ENCODE peak calls at places on chromosomes 16 and 17, in six cellular contexts. K is IMR-90, N is GM12878, X is K562, H is HepG2, V is A549. M is an unnamed sample.

GRCh38 chr17:80457236-80457856 is 19.1 kb downstream of the NPTX1 start:
- DNase-seq in K (no peak), N (no peak), X (peak), H (no peak), V (no peak), M (no peak)

GRCh38 chr16:86088287-86088686 is 189.3 kb downstream of the IRF8 start:
- DNase-seq in K (peak), N (no peak), X (no peak), H (no peak), V (no peak), M (no peak)

GRCh38 chr17:17874478-17874877 is 37.7 kb upstream of the SREBF1 start:
- DNase-seq in K (peak), N (no peak), X (no peak), H (no peak), V (no peak), M (no peak)

GRCh38 chr17:73493212-73493814 is 150.9 kb downstream of the SDK2 start:
- DNase-seq in K (no peak), N (no peak), X (no peak), H (no peak), V (no peak), M (no peak)

GRCh38 chr17:18321309-18321708 is 6.2 kb downstream of the SMCR8 start:
- DNase-seq in K (no peak), N (no peak), X (peak), H (no peak), V (no peak), M (no peak)

GRCh38 chr17:9576521-9577401 is at the start of gene CFAP52:
- DNase-seq in K (peak), N (peak), X (peak), H (peak), V (peak), M (peak)

GRCh38 chr16:9114112-9114511 is 22.7 kb downstream of the HAPSTR1 start:
- DNase-seq in K (no peak), N (no peak), X (no peak), H (no peak), V (no peak), M (no peak)

GRCh38 chr16:54459509-54460235 is 173.1 kb upstream of the IRX3 start:
- DNase-seq in K (no peak), N (no peak), X (no peak), H (no peak), V (no peak), M (no peak)

GRCh38 chr17:11644265-11645212 is 46.3 kb downstream of the DNAH9 start:
- DNase-seq in K (peak), N (no peak), X (peak), H (peak), V (peak), M (peak)

GRCh38 chr17:50459756-50460155 is 8.9 kb downstream of the CHAD start:
- DNase-seq in K (no peak), N (no peak), X (no peak), H (no peak), V (no peak), M (no peak)

GRCh38 chr17:2853722-2854580 is 57.7 kb downstream of the RAP1GAP2 start:
- DNase-seq in K (no peak), N (no peak), X (peak), H (no peak), V (peak), M (peak)

GRCh38 chr17:81341347-81342061 is 46.4 kb upstream of the SLC38A10 start:
- DNase-seq in K (no peak), N (no peak), X (no peak), H (no peak), V (no peak), M (no peak)

GRCh38 chr17:17152385-17152784 is 53.7 kb downstream of the PLD6 start:
- DNase-seq in K (no peak), N (no peak), X (no peak), H (no peak), V (no peak), M (no peak)

GRCh38 chr16:17529982-17530760 is 59.4 kb upstream of the XYLT1 start:
- DNase-seq in K (no peak), N (peak), X (peak), H (no peak), V (no peak), M (no peak)

GRCh38 chr17:77696720-77697460 is 261.6 kb upstream of the TNRC6C start:
- DNase-seq in K (no peak), N (no peak), X (no peak), H (no peak), V (no peak), M (no peak)

GRCh38 chr16:86557587-86557986 is 2.6 kb upstream of the MTHFSD start:
- DNase-seq in K (no peak), N (no peak), X (no peak), H (no peak), V (no peak), M (no peak)

GRCh38 chr16:56341656-56342397 is 83.5 kb downstream of the AMFR start:
- DNase-seq in K (no peak), N (no peak), X (no peak), H (no peak), V (no peak), M (no peak)

GRCh38 chr17:82231312-82231561 is 2.4 kb downstream of the SLC16A3 start:
- DNase-seq in K (no peak), N (no peak), X (no peak), H (no peak), V (no peak), M (no peak)

GRCh38 chr16:73125860-73126259 is 77.9 kb upstream of the ZFHX3 start:
- DNase-seq in K (peak), N (no peak), X (no peak), H (no peak), V (no peak), M (no peak)

GRCh38 chr16:87492241-87492635 is 586 bp downstream of the ZCCHC14 start:
- DNase-seq in K (no peak), N (no peak), X (peak), H (no peak), V (no peak), M (no peak)

GRCh38 chr16:87180069-87180468 is 137.1 kb downstream of the C16orf95 start:
- DNase-seq in K (no peak), N (no peak), X (no peak), H (no peak), V (no peak), M (no peak)

GRCh38 chr16:50861926-50862325 is 120.0 kb downstream of the CYLD start:
- DNase-seq in K (peak), N (no peak), X (no peak), H (peak), V (peak), M (no peak)

GRCh38 chr17:77137111-77137510 is 3.7 kb upstream of the SEC14L1 start:
- DNase-seq in K (no peak), N (no peak), X (no peak), H (no peak), V (no peak), M (no peak)

DNA sequence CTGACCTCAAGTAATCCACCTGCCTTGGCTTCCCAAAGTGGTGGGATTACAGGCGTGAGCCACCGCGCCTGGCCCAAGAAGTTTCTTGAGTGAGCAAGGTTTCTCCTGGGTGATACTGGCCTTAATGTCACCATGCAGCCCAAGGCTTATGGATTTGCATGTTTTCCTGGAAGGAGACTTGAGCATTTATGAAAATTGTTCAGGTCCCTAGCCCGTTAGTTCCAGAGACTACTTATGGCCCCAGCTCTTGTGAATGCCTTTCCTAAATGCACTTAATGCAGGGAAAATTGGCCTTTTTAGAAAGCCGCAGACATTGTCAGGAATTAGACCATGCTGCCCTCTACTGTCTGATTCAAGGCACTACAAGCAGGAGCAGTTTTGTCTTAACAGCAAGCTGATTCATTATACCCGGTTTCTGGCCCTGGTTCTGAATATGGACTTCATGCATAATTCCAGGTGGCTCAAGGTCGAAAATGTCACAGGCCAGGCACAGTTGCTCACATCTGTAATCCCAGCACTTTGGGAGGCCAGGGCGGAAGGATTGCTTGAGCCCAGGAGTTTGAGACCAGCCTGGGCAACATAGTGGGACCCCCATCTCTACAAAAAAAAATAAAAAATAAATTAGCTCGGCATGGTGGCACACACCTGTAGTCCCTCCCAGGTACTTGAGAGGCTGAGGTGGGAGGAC is 91.3 kb downstream of the SNX29 start:
- DNase-seq in K (peak), N (no peak), X (peak), H (peak), V (peak), M (peak)
- TF ChIP-seq BHLHE40 in K (no peak), N (no peak), X (no peak), H (no peak), V (no peak), M (no peak)

GRCh38 chr16:47888734-47889133 is 267.1 kb downstream of the ABCC12 start:
- DNase-seq in K (no peak), N (no peak), X (no peak), H (no peak), V (no peak), M (no peak)
- TF ChIP-seq BHLHE40 in K (no peak), N (no peak), X (no peak), H (no peak), V (no peak), M (no peak)

DNA sequence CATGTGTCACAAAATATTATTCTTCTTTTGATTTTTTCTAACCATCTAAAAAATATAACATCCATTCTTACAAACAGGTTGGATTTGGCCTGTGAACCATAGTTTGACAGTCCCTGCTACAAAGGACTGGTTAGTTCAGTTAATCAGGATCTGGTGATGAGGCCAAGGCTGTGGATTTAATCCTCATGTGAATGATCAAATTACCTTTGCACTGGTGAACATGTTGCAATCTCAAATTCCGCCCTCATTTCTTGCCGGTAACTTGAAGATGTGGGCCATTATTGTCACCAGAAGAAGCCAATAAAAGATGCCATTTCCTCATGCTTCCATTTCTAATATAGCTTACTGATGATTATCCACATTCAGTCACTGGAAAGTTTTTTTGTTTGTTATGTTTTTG is 35.3 kb upstream of the YPEL2 start:
- DNase-seq in K (no peak), N (no peak), X (no peak), H (no peak), V (no peak), M (no peak)
- TF ChIP-seq BHLHE40 in K (no peak), N (no peak), X (no peak), H (no peak), V (no peak), M (no peak)

DNA sequence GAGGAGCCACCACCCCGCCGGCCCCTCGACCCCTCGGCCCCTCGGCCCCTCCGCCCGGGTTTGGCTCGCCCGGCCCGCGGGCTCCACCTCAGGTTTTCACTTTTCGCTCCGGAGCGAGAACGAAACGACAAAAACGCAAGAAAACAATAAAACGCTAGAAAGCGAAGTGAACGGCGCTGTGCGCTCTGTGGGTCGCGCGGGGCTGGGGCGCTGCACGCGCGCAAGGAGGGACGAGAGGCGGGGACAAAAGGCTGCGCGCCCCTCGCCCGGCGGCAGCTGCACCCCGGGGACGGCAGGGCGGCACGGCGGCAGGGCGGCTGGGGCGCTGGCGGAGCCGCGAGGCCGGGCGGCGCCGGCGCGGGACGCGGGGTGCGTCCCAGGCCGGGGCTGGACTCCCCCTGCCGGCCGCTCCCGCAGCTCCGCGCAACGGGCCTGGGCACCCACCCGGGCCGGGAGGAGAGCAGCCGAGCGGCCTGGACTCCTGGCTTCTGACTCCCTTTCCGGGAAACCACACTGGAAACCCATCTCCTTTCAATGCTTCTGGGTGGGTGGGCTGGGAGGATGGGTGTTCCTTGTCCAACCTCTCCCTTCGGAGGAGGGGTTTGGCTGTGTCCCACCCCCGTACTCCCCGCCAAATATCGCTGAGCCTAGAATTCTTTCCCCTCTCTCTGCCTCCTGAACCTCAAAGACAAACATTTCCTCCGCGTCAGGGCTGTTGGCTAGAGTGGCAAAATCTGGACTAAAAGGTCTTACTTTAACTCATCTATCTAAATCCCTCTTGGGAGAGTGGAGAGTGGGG is 9.9 kb downstream of the TBX2 start:
- DNase-seq in K (peak), N (no peak), X (peak), H (no peak), V (peak), M (peak)
- TF ChIP-seq BHLHE40 in K (peak), N (no peak), X (no peak), H (peak), V (no peak), M (no peak)

GRCh38 chr16:84737658-84738057 is 37.9 kb downstream of the USP10 start:
- DNase-seq in K (no peak), N (no peak), X (no peak), H (no peak), V (no peak), M (no peak)
- TF ChIP-seq BHLHE40 in K (no peak), N (no peak), X (no peak), H (no peak), V (no peak), M (no peak)

DNA sequence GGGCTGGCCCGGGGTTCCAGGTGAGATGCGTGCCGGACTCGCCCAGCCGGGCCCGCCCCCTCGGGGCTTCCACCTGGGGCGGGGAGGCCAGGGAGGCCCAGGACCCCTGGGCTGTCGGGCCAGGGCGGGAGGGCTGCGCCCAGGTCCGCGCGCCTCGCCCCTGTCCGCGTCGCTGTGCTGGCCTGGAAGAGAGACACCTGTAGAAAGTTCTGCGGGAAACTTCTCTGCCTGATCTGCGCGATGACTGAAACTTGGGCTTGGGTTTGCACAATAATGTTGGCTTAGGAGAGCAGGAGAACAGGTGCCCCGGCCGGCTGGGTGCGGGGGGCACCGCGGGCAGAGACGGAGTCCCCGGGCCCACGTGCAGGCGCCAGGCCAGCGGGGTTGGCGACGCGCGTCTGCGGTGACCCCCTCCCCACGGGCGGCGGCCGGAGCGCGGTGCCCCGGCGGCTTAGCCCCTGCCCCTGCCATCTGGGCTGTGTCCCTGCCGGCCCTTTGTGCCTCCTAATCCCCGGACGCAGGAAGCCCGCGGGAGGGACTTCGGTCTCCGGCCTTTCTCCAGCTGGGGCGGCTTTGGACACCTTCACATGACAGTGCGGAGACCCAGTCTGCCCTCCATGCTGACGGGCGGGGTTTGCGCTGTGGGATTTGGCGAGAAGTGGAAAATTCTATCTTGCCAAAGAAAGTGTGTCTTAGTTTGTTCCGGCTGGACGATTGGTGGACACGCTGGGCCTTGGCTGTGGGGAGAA is 483 bp downstream of the LLGL2 start:
- DNase-seq in K (no peak), N (no peak), X (no peak), H (peak), V (no peak), M (no peak)
- TF ChIP-seq BHLHE40 in K (no peak), N (no peak), X (no peak), H (no peak), V (no peak), M (no peak)

GRCh38 chr17:6512552-6512951 is 43.8 kb downstream of the PITPNM3 start:
- DNase-seq in K (peak), N (no peak), X (no peak), H (no peak), V (no peak), M (no peak)
- TF ChIP-seq BHLHE40 in K (no peak), N (no peak), X (no peak), H (no peak), V (no peak), M (no peak)

GRCh38 chr17:63156986-63157385 is 191.0 kb downstream of the TANC2 start:
- DNase-seq in K (no peak), N (no peak), X (no peak), H (no peak), V (no peak), M (no peak)
- TF ChIP-seq BHLHE40 in K (no peak), N (no peak), X (no peak), H (no peak), V (no peak), M (no peak)

DNA sequence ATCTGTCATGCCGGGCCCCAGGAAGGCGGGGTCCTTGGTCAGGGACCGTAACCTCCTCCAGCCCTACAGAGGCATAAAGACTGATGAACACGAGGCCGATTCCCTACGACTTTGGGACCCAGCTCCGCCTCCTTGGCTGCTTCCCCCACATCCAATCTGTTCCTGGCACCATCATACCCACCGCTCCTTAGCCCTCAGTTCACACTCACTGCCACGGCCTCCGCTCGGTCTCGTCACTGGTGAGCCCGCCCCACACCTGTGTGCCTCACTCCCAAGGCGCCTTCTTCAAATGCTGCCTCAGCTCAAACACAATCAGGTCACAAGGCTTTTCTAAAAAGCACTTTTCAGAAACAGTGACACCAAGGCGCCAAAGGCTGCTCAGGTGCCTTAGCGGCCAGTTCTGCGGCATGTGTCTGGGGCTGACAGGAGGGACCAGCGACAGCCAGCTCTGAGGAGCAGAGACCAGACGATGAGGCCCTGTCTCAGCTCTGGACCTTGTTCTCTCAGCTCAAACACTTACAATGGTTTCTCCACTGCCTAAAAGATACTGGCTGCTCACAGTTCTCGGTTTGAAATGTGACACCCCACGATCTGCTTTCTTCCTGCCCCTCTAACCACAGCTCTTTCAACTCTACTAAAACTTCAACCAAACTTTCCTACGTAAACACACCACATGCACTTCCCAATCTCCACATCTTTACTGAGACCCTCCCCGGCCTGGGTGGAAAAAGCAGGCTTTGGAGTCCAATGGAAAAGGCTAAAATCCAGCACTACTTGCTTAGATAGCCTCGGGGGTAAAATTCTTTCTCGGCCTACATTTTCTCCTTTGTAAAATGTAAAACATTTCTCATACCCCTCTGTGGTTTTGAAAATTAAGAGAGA is 33.2 kb downstream of the CYB5D2 start:
- DNase-seq in K (peak), N (no peak), X (no peak), H (no peak), V (no peak), M (no peak)
- TF ChIP-seq BHLHE40 in K (no peak), N (no peak), X (no peak), H (no peak), V (no peak), M (no peak)

GRCh38 chr17:4845128-4845527 is 12.0 kb downstream of the MINK1 start:
- DNase-seq in K (no peak), N (no peak), X (no peak), H (no peak), V (no peak), M (no peak)

GRCh38 chr17:4839965-4840892 is 7.1 kb downstream of the MINK1 start:
- DNase-seq in K (peak), N (no peak), X (no peak), H (no peak), V (no peak), M (no peak)

GRCh38 chr17:4843451-4843850 is 10.3 kb downstream of the MINK1 start:
- DNase-seq in K (no peak), N (no peak), X (no peak), H (no peak), V (no peak), M (no peak)

GRCh38 chr17:4840893-4841242 is 7.7 kb downstream of the MINK1 start:
- DNase-seq in K (no peak), N (no peak), X (no peak), H (no peak), V (no peak), M (no peak)

DNA sequence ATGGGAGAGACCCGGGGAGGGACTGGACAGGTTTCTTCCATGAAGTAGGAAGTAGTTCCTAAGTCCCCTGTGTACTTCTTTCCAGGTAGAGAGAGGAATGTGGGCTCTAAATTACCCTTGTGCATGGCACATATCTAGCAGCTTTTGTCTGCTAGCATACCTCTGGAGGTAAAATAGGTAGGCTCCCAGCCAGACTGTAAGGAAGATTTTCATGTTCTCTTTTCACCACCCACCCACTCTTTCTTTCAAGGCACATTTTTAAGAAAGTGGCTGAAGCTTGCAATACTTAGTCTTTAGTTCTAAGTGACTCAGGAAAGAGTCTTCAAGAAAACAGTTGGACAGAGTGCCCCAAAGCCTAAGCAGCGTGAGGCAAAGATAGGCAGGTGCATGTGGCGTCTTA is 9.2 kb downstream of the MINK1 start:
- DNase-seq in K (no peak), N (no peak), X (no peak), H (no peak), V (no peak), M (no peak)
- TF ChIP-seq BHLHE40 in K (no peak), N (no peak), X (no peak), H (no peak), V (no peak), M (no peak)

M was measured in HEK293T.